ENCODE peak calls at places on chromosome 3, in six cellular contexts. S is PC-3, Y is neural progenitor cell, G is HCT116, A is OCI-LY7, R is hepatocyte. K is an unnamed sample.

GRCh38 chr3:28279770-28280169 is 38.4 kb downstream of the CMC1 start:
- DNase-seq in S (no peak), Y (no peak), R (no peak), G (no peak), A (no peak), K (no peak)

GRCh38 chr3:58005662-58006061 is 2.6 kb upstream of the FLNB start:
- DNase-seq in G (no peak), R (peak), Y (no peak), A (no peak), S (peak), K (no peak)

GRCh38 chr3:161266731-161267150 is 45.6 kb downstream of the NMD3 start:
- DNase-seq in A (no peak), G (no peak), S (peak), Y (no peak), R (no peak), K (no peak)

GRCh38 chr3:78096488-78097255 is 1056.8 kb downstream of the ROBO2 start:
- DNase-seq in A (no peak), Y (no peak), G (no peak), R (no peak), S (peak), K (no peak)

GRCh38 chr3:94694894-94695293 is 632.0 kb downstream of the NSUN3 start:
- DNase-seq in S (no peak), A (no peak), R (peak), G (no peak), Y (no peak), K (no peak)

GRCh38 chr3:109806929-109807328 is 469.6 kb upstream of the DPPA4 start:
- DNase-seq in S (peak), G (peak), R (no peak), Y (no peak), A (peak), K (no peak)

GRCh38 chr3:67601919-67602608 is 52.3 kb downstream of the SUCLG2 start:
- DNase-seq in S (no peak), Y (no peak), G (no peak), R (no peak), A (no peak), K (no peak)

GRCh38 chr3:197367081-197367780 is 68.8 kb upstream of the DLG1 start:
- DNase-seq in Y (peak), R (peak), G (no peak), A (no peak), S (peak), K (peak)

GRCh38 chr3:65561617-65562016 is 477.1 kb downstream of the MAGI1 start:
- DNase-seq in A (no peak), S (no peak), Y (no peak), G (no peak), R (no peak), K (no peak)

GRCh38 chr3:51538459-51539290 is at the start of gene RAD54L2:
- DNase-seq in A (peak), Y (peak), G (peak), R (peak), S (peak), K (peak)

GRCh38 chr3:124443446-124443845 is 286.8 kb upstream of the UMPS start:
- DNase-seq in Y (no peak), G (no peak), R (no peak), S (no peak), A (no peak), K (no peak)

GRCh38 chr3:189460511-189460910 is 170.7 kb upstream of the TP63 start:
- DNase-seq in R (no peak), A (no peak), G (no peak), Y (no peak), S (no peak), K (no peak)

GRCh38 chr3:9916734-9917680 is at the start of gene IL17RC:
- DNase-seq in R (peak), Y (peak), A (no peak), S (peak), G (peak), K (peak)

GRCh38 chr3:129560269-129560787 is 17.4 kb downstream of the H1-8 start:
- DNase-seq in A (no peak), G (no peak), R (peak), S (no peak), Y (no peak), K (no peak)

GRCh38 chr3:132256984-132257383 is 60.2 kb upstream of the ACP3 start:
- DNase-seq in Y (peak), R (peak), A (peak), S (peak), G (peak), K (peak)

GRCh38 chr3:11770477-11771381 is 76.0 kb downstream of the TAMM41 start:
- DNase-seq in R (peak), A (peak), S (peak), Y (peak), G (peak), K (peak)

GRCh38 chr3:114650808-114651207 is 357.0 kb downstream of the TIGIT start:
- DNase-seq in A (no peak), R (no peak), S (peak), Y (no peak), G (peak), K (no peak)

GRCh38 chr3:189001559-189001958 is 170.2 kb upstream of the TPRG1 start:
- DNase-seq in S (peak), R (no peak), G (peak), Y (no peak), A (no peak), K (no peak)

GRCh38 chr3:188931531-188931930 is 240.2 kb upstream of the TPRG1 start:
- DNase-seq in G (no peak), A (peak), S (no peak), R (no peak), Y (no peak), K (no peak)

GRCh38 chr3:52443791-52444687 is 864 bp downstream of the SEMA3G start:
- DNase-seq in R (no peak), G (no peak), S (no peak), A (no peak), Y (no peak), K (peak)

GRCh38 chr3:168212664-168213255 is 117.0 kb upstream of the GOLIM4 start:
- DNase-seq in A (no peak), G (no peak), S (no peak), R (no peak), Y (no peak), K (no peak)

GRCh38 chr3:104604326-104605010 is 762.2 kb upstream of the ALCAM start:
- DNase-seq in R (no peak), Y (no peak), G (peak), S (peak), A (no peak), K (peak)

GRCh38 chr3:132630612-132631011 is 29.0 kb downstream of the ACAD11 start:
- DNase-seq in A (no peak), S (no peak), R (no peak), G (no peak), Y (no peak), K (no peak)

GRCh38 chr3:35184775-35185174 is 454.6 kb upstream of the ARPP21 start:
- DNase-seq in Y (no peak), R (no peak), A (no peak), G (no peak), S (no peak), K (no peak)

GRCh38 chr3:141308588-141309218 is 59.6 kb upstream of the ZBTB38 start:
- DNase-seq in G (peak), A (no peak), R (peak), Y (peak), S (peak), K (peak)

GRCh38 chr3:180633722-180634121 is 31.8 kb downstream of the TTC14 start:
- DNase-seq in S (no peak), R (no peak), Y (peak), A (no peak), G (no peak), K (peak)

GRCh38 chr3:164478323-164478722 is 600.0 kb downstream of the SI start:
- DNase-seq in Y (no peak), G (no peak), A (no peak), R (no peak), S (no peak), K (no peak)
- TF ChIP-seq CTCF in Y (no peak), G (no peak), A (no peak), R (no peak), S (no peak), K (no peak)

GRCh38 chr3:146511402-146512134 is 32.8 kb downstream of the PLSCR1 start:
- DNase-seq in G (no peak), S (no peak), Y (no peak), R (peak), A (no peak), K (no peak)
- H3K4me2 ChIP-seq in G (no peak), S (no peak), Y (no peak), R (peak), A (no peak), K (no peak)

GRCh38 chr3:12865271-12865670 is 23.9 kb upstream of the RPL32 start:
- DNase-seq in S (no peak), Y (no peak), A (no peak), G (no peak), R (no peak), K (no peak)
- TF ChIP-seq EZH2phosphoT487 in S (no peak), Y (no peak), A (no peak), G (no peak), R (no peak), K (no peak)

DNA sequence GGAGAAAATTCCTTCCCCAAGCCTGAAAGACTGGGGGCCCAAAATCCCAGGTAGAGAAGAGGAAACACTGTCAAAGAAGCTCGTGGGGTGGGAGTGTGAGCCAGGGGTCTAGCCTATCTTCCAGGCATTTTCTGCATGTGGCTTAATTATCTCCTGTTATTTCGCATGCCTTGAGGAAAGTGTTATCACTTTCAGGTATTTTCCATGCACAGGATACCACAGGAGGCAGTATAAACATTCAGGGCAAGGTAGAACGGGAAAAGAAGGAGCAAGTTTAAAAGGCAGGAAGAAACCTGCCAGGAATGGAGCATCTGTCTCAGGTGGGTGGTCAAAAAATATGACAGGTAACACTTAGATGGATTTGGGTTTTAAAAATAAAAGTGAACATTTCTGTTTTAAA is 575.3 kb upstream of the ZNF385D start:
- DNase-seq in G (no peak), S (no peak), A (no peak), R (no peak), Y (no peak), K (no peak)
- TF ChIP-seq CTCF in G (no peak), S (no peak), A (no peak), R (no peak), Y (no peak), K (peak)